ENCODE peak calls at places on chromosomes 3 and 15, in seven cellular contexts. One of them, this sample, is unnamed.
A peak's percentile ranks its signal among the peaks of the same experiment; 100 is the strongest.

GRCh38 chr3:78048698-78049097 is 1008.8 kb downstream of the ROBO2 start:
- DNase-seq in upper lobe of right lung: no peak
- DNase-seq in OCI-LY7: no peak
- DNase-seq in stomach: no peak
- DNase-seq in fibroblast of lung: no peak
- DNase-seq in adrenal gland: no peak
- DNase-seq in Caco-2: no peak
- DNase-seq in this sample: no peak

GRCh38 chr3:104909721-104910120 is 457.0 kb upstream of the ALCAM start:
- DNase-seq in upper lobe of right lung: no peak
- DNase-seq in OCI-LY7: no peak
- DNase-seq in stomach: no peak
- DNase-seq in fibroblast of lung: peak; percentile 11
- DNase-seq in adrenal gland: peak; percentile 14
- DNase-seq in Caco-2: no peak
- DNase-seq in this sample: no peak

GRCh38 chr3:125644036-125645025 is 49.0 kb upstream of the OSBPL11 start:
- DNase-seq in upper lobe of right lung: peak; percentile 75
- DNase-seq in OCI-LY7: no peak
- DNase-seq in stomach: no peak
- DNase-seq in fibroblast of lung: peak; percentile 84
- DNase-seq in adrenal gland: peak; percentile 72
- DNase-seq in Caco-2: no peak
- DNase-seq in this sample: no peak

GRCh38 chr3:38371541-38372213 is 25.1 kb downstream of the XYLB start:
- DNase-seq in upper lobe of right lung: no peak
- DNase-seq in OCI-LY7: no peak
- DNase-seq in stomach: no peak
- DNase-seq in fibroblast of lung: no peak
- DNase-seq in adrenal gland: no peak
- DNase-seq in Caco-2: no peak
- DNase-seq in this sample: no peak

GRCh38 chr15:75307778-75308390 is 25.2 kb downstream of the GOLGA6D start:
- DNase-seq in upper lobe of right lung: peak; percentile 72
- DNase-seq in OCI-LY7: peak; percentile 37
- DNase-seq in stomach: peak; percentile 69
- DNase-seq in fibroblast of lung: no peak
- DNase-seq in adrenal gland: peak; percentile 54
- DNase-seq in Caco-2: peak; percentile 76
- DNase-seq in this sample: peak; percentile 60

GRCh38 chr15:82158811-82159210 is 103.7 kb downstream of the EFL1 start:
- DNase-seq in upper lobe of right lung: no peak
- DNase-seq in OCI-LY7: no peak
- DNase-seq in stomach: no peak
- DNase-seq in fibroblast of lung: no peak
- DNase-seq in adrenal gland: no peak
- DNase-seq in Caco-2: no peak
- DNase-seq in this sample: no peak

GRCh38 chr15:89654847-89655805 is at the start of gene KIF7:
- DNase-seq in upper lobe of right lung: no peak
- DNase-seq in OCI-LY7: no peak
- DNase-seq in stomach: peak; percentile 31
- DNase-seq in fibroblast of lung: peak; percentile 57
- DNase-seq in adrenal gland: no peak
- DNase-seq in Caco-2: peak; percentile 67
- DNase-seq in this sample: peak; percentile 34

GRCh38 chr15:51401872-51402517 is 60.5 kb downstream of the GLDN start:
- DNase-seq in upper lobe of right lung: peak; percentile 73
- DNase-seq in OCI-LY7: no peak
- DNase-seq in stomach: peak; percentile 36
- DNase-seq in fibroblast of lung: peak; percentile 50
- DNase-seq in adrenal gland: peak; percentile 52
- DNase-seq in Caco-2: peak; percentile 46
- DNase-seq in this sample: peak; percentile 54

GRCh38 chr3:19901918-19902317 is 32.1 kb downstream of the EFHB start:
- DNase-seq in upper lobe of right lung: no peak
- DNase-seq in OCI-LY7: no peak
- DNase-seq in stomach: peak; percentile 31
- DNase-seq in fibroblast of lung: no peak
- DNase-seq in adrenal gland: no peak
- DNase-seq in Caco-2: no peak
- DNase-seq in this sample: no peak

GRCh38 chr3:14263317-14264005 is 84.8 kb downstream of the LSM3 start:
- DNase-seq in upper lobe of right lung: no peak
- DNase-seq in OCI-LY7: no peak
- DNase-seq in stomach: no peak
- DNase-seq in fibroblast of lung: no peak
- DNase-seq in adrenal gland: no peak
- DNase-seq in Caco-2: no peak
- DNase-seq in this sample: no peak

GRCh38 chr15:41507820-41508290 is 5.8 kb downstream of the LTK start:
- DNase-seq in upper lobe of right lung: no peak
- DNase-seq in OCI-LY7: no peak
- DNase-seq in stomach: peak; percentile 94
- DNase-seq in fibroblast of lung: no peak
- DNase-seq in adrenal gland: peak; percentile 67
- DNase-seq in Caco-2: no peak
- DNase-seq in this sample: peak; percentile 21

GRCh38 chr15:73127302-73127936 is 75.2 kb downstream of the NEO1 start:
- DNase-seq in upper lobe of right lung: no peak
- DNase-seq in OCI-LY7: peak; percentile 49
- DNase-seq in stomach: no peak
- DNase-seq in fibroblast of lung: peak; percentile 39
- DNase-seq in adrenal gland: peak; percentile 31
- DNase-seq in Caco-2: peak; percentile 39
- DNase-seq in this sample: peak; percentile 20

GRCh38 chr3:17006143-17006839 is 121.5 kb downstream of the PLCL2 start:
- DNase-seq in upper lobe of right lung: no peak
- DNase-seq in OCI-LY7: peak; percentile 16
- DNase-seq in stomach: no peak
- DNase-seq in fibroblast of lung: no peak
- DNase-seq in adrenal gland: no peak
- DNase-seq in Caco-2: no peak
- DNase-seq in this sample: no peak

GRCh38 chr15:78944202-78944625 is 632 bp downstream of the CTSH start:
- DNase-seq in upper lobe of right lung: no peak
- DNase-seq in OCI-LY7: no peak
- DNase-seq in stomach: peak; percentile 38
- DNase-seq in fibroblast of lung: no peak
- DNase-seq in adrenal gland: peak; percentile 37
- DNase-seq in Caco-2: peak; percentile 25
- DNase-seq in this sample: no peak

GRCh38 chr3:124250053-124250452 is 258.1 kb upstream of the ROPN1 start:
- DNase-seq in upper lobe of right lung: no peak
- DNase-seq in OCI-LY7: no peak
- DNase-seq in stomach: no peak
- DNase-seq in fibroblast of lung: no peak
- DNase-seq in adrenal gland: no peak
- DNase-seq in Caco-2: no peak
- DNase-seq in this sample: no peak

GRCh38 chr3:59006791-59007517 is 42.9 kb downstream of the CFAP20DC start:
- DNase-seq in upper lobe of right lung: no peak
- DNase-seq in OCI-LY7: no peak
- DNase-seq in stomach: no peak
- DNase-seq in fibroblast of lung: peak; percentile 75
- DNase-seq in adrenal gland: peak; percentile 71
- DNase-seq in Caco-2: no peak
- DNase-seq in this sample: no peak

GRCh38 chr15:56786966-56787365 is 53.7 kb upstream of the ZNF280D start:
- DNase-seq in upper lobe of right lung: no peak
- DNase-seq in OCI-LY7: no peak
- DNase-seq in stomach: no peak
- DNase-seq in fibroblast of lung: no peak
- DNase-seq in adrenal gland: no peak
- DNase-seq in Caco-2: no peak
- DNase-seq in this sample: no peak

GRCh38 chr3:114290911-114291901 is 2.6 kb upstream of the TIGIT start:
- DNase-seq in upper lobe of right lung: peak; percentile 76
- DNase-seq in OCI-LY7: peak; percentile 84
- DNase-seq in stomach: peak; percentile 64
- DNase-seq in fibroblast of lung: peak; percentile 42
- DNase-seq in adrenal gland: peak; percentile 65
- DNase-seq in Caco-2: peak; percentile 75
- DNase-seq in this sample: peak; percentile 87

GRCh38 chr15:54462511-54462913 is 484.3 kb downstream of the UNC13C start:
- DNase-seq in upper lobe of right lung: no peak
- DNase-seq in OCI-LY7: no peak
- DNase-seq in stomach: no peak
- DNase-seq in fibroblast of lung: no peak
- DNase-seq in adrenal gland: no peak
- DNase-seq in Caco-2: no peak
- DNase-seq in this sample: no peak

GRCh38 chr3:198071602-198072285 is 111.7 kb downstream of the LMLN start:
- DNase-seq in upper lobe of right lung: no peak
- DNase-seq in OCI-LY7: no peak
- DNase-seq in stomach: no peak
- DNase-seq in fibroblast of lung: peak; percentile 91
- DNase-seq in adrenal gland: no peak
- DNase-seq in Caco-2: no peak
- DNase-seq in this sample: no peak

GRCh38 chr3:29494305-29495036 is 213.6 kb downstream of the RBMS3 start:
- DNase-seq in upper lobe of right lung: no peak
- DNase-seq in OCI-LY7: no peak
- DNase-seq in stomach: no peak
- DNase-seq in fibroblast of lung: peak; percentile 23
- DNase-seq in adrenal gland: no peak
- DNase-seq in Caco-2: no peak
- DNase-seq in this sample: no peak

GRCh38 chr15:40338921-40339620 is 1.7 kb downstream of the CCDC9B start:
- DNase-seq in upper lobe of right lung: no peak
- DNase-seq in OCI-LY7: no peak
- DNase-seq in stomach: no peak
- DNase-seq in fibroblast of lung: peak; percentile 58
- DNase-seq in adrenal gland: peak; percentile 28
- DNase-seq in Caco-2: no peak
- DNase-seq in this sample: peak; percentile 88

GRCh38 chr3:188165596-188165995 is 11.6 kb downstream of the LPP start:
- DNase-seq in upper lobe of right lung: no peak
- DNase-seq in OCI-LY7: no peak
- DNase-seq in stomach: no peak
- DNase-seq in fibroblast of lung: no peak
- DNase-seq in adrenal gland: no peak
- DNase-seq in Caco-2: no peak
- DNase-seq in this sample: no peak

DNA sequence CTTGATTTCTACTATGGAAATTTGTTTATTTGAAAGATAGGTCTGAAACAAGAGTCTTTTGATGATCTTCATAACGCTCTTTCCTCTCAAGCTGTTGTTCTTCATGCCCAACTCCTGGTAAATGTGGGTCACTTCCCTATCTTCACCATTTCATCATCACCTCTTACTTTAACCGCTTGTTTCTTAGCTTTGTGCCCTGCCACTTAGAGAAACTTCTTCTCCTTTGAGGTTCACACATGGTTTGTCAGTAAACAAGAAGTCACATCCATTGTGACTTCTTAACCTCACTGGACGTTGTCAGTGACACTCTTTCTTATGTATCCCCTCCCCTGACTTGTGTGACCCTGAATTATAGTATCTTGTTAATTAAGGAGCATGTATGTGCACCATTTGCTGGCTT is 16.9 kb upstream of the P2RY13 start:
- DNase-seq in upper lobe of right lung: no peak
- DNase-seq in OCI-LY7: no peak
- DNase-seq in stomach: no peak
- DNase-seq in fibroblast of lung: no peak
- DNase-seq in adrenal gland: no peak
- DNase-seq in Caco-2: no peak
- DNase-seq in this sample: no peak
- H3K4me3 ChIP-seq in upper lobe of right lung: peak overlapping the region; percentile 11
- H3K4me3 ChIP-seq in OCI-LY7: no peak overlapping the region
- H3K4me3 ChIP-seq in stomach: no peak overlapping the region
- H3K4me3 ChIP-seq in fibroblast of lung: no peak overlapping the region
- H3K4me3 ChIP-seq in adrenal gland: no peak overlapping the region
- H3K4me3 ChIP-seq in Caco-2: no peak overlapping the region
- H3K4me3 ChIP-seq in this sample: no peak overlapping the region

GRCh38 chr15:101501703-101502373 is 12.3 kb upstream of the PCSK6 start:
- DNase-seq in upper lobe of right lung: no peak
- DNase-seq in OCI-LY7: peak; percentile 18
- DNase-seq in stomach: peak; percentile 48
- DNase-seq in fibroblast of lung: no peak
- DNase-seq in adrenal gland: peak; percentile 54
- DNase-seq in Caco-2: no peak
- DNase-seq in this sample: peak; percentile 63
- TF ChIP-seq CTCF in upper lobe of right lung: peak; percentile 62
- TF ChIP-seq CTCF in OCI-LY7: peak; percentile 67
- TF ChIP-seq CTCF in stomach: no peak
- TF ChIP-seq CTCF in fibroblast of lung: peak; percentile 50
- TF ChIP-seq CTCF in adrenal gland: peak; percentile 62
- TF ChIP-seq CTCF in Caco-2: peak; percentile 19
- TF ChIP-seq CTCF in this sample: peak; percentile 43

DNA sequence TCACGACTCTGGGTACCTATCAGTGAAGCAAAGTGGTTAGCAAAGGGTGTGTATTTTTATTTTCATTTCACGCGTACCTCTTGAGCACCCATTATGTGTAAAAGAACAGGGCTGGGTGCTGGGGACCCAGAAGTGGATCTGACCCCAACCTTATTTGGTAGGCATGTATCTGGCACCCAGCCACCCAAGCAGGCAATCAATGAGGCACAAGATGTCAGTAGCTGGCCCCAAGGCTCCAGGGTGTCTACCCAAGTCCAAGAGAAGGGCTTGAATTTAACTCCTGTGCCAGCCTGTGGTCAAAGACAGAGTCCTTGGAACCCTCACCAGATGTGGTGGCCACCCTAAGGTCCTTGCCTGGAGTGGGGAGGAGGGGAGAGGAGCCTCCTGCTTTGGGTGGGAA is 5.7 kb downstream of the PLEKHO2 start:
- DNase-seq in upper lobe of right lung: no peak
- DNase-seq in OCI-LY7: no peak
- DNase-seq in stomach: no peak
- DNase-seq in fibroblast of lung: no peak
- DNase-seq in adrenal gland: no peak
- DNase-seq in Caco-2: no peak
- DNase-seq in this sample: no peak
- H3K4me1 ChIP-seq in upper lobe of right lung: peaks cover 60% of the 10 kb centered on the region
- H3K4me1 ChIP-seq in OCI-LY7: peaks cover 52% of the 10 kb centered on the region
- H3K4me1 ChIP-seq in stomach: peaks cover 43% of the 10 kb centered on the region
- H3K4me1 ChIP-seq in fibroblast of lung: peaks cover 37% of the 10 kb centered on the region
- H3K4me1 ChIP-seq in adrenal gland: peaks cover 33% of the 10 kb centered on the region
- H3K4me1 ChIP-seq in Caco-2: peaks cover 13% of the 10 kb centered on the region
- H3K4me1 ChIP-seq in this sample: peaks cover 38% of the 10 kb centered on the region

GRCh38 chr3:26731843-26732242 is 109.3 kb downstream of the LRRC3B start:
- DNase-seq in upper lobe of right lung: no peak
- DNase-seq in OCI-LY7: no peak
- DNase-seq in stomach: no peak
- DNase-seq in fibroblast of lung: no peak
- DNase-seq in adrenal gland: no peak
- DNase-seq in Caco-2: no peak
- DNase-seq in this sample: no peak
- H3K4me3 ChIP-seq in upper lobe of right lung: no peak overlapping the region
- H3K4me3 ChIP-seq in OCI-LY7: no peak overlapping the region
- H3K4me3 ChIP-seq in stomach: no peak overlapping the region
- H3K4me3 ChIP-seq in fibroblast of lung: no peak overlapping the region
- H3K4me3 ChIP-seq in adrenal gland: no peak overlapping the region
- H3K4me3 ChIP-seq in Caco-2: no peak overlapping the region
- H3K4me3 ChIP-seq in this sample: no peak overlapping the region